ENCODE peak calls at places on chromosomes 6 and 20, in four cellular contexts. Y is GM12878, B is HepG2, J is K562. T is an unnamed sample.

GRCh38 chr6:41625442-41625841 is 12.8 kb upstream of the MDFI start:
- DNase-seq in B (no peak), Y (no peak), J (no peak), T (no peak)

GRCh38 chr6:134691180-134691579 is 258.7 kb downstream of the ALDH8A1 start:
- DNase-seq in B (no peak), J (no peak), Y (no peak), T (no peak)

GRCh38 chr6:7236312-7237209 is 76.4 kb downstream of the SSR1 start:
- DNase-seq in Y (peak), J (peak), B (no peak), T (no peak)

GRCh38 chr20:35604444-35604750 is 11.2 kb upstream of the SPAG4 start:
- DNase-seq in J (peak), Y (no peak), B (peak), T (peak)

GRCh38 chr20:63186528-63187316 is 29.2 kb downstream of the YTHDF1 start:
- DNase-seq in B (peak), J (no peak), Y (no peak), T (no peak)

GRCh38 chr6:1212919-1213318 is 99.0 kb upstream of the FOXQ1 start:
- DNase-seq in J (no peak), Y (no peak), B (no peak), T (no peak)

GRCh38 chr6:18262812-18263560 is 1.3 kb downstream of the DEK start:
- DNase-seq in Y (peak), J (no peak), B (peak), T (no peak)

GRCh38 chr6:71194730-71195129 is 93.9 kb upstream of the OGFRL1 start:
- DNase-seq in Y (no peak), B (no peak), J (no peak), T (no peak)

GRCh38 chr6:142342986-142343385 is 41.2 kb downstream of the ADGRG6 start:
- DNase-seq in J (no peak), B (no peak), Y (no peak), T (no peak)

GRCh38 chr20:16752901-16753300 is 4.7 kb downstream of the OTOR start:
- DNase-seq in B (no peak), Y (no peak), J (no peak), T (no peak)

GRCh38 chr6:28542440-28543293 is 17.0 kb downstream of the GPX5 start:
- DNase-seq in J (peak), B (peak), Y (peak), T (peak)
- TF ChIP-seq TCF7 in J (peak), B (no peak), Y (no peak), T (no peak)

GRCh38 chr20:38338849-38339520 is 7.3 kb upstream of the LBP start:
- DNase-seq in B (no peak), J (no peak), Y (no peak), T (peak)
- TF ChIP-seq CREB1 in B (no peak), J (no peak), Y (no peak), T (no peak)

DNA sequence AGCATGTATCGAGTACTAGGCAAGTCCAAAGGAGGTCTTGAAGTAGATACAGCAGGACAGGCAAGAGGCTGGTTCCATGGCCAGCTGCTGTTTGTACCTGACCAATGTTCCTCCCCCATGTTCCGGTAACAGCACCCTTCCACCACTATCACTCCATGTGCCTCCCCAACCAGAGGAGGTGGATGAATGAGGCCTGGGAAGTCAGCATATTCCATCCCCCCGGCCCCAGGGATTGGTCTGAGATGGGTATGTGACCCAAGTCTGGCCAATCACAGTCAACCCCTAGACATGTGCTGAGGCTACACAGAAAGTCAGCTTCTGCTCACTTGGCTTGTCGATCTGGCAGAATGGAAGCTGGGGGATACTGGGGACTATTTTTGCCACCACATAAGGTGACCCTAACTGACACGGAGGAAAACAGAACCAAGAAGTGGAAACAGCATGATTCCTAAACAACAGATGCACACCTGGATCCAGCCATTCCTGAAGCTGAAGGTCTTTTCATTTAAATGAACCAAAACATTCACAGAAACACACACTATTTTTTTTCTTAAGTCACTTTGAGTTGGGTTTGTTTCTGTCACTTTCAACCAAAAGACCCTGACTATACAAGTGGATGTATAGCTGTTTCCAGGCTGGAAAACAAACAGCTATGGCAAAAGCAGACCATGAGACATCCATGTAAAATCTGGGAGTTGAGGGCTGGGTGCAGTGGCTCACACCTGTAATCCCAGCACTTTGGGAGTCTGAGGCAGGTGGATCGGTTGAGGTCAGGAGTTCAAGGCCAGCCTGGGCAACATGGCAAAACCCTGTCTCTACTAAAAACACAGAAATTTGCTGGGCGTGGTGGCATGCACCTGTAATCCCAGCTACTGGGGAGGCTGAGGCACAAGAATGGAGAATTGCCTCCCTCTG is 70.4 kb upstream of the PTPN1 start:
- DNase-seq in Y (no peak), J (no peak), B (no peak), T (no peak)
- TF ChIP-seq TCF7 in Y (no peak), J (no peak), B (no peak), T (no peak)

GRCh38 chr20:61382194-61382593 is 130.1 kb downstream of the CDH4 start:
- DNase-seq in J (no peak), B (no peak), Y (no peak), T (no peak)
- TF ChIP-seq CREB1 in J (no peak), B (no peak), Y (no peak), T (no peak)

GRCh38 chr6:158244373-158244772 is 67.9 kb upstream of the TULP4 start:
- DNase-seq in B (no peak), Y (no peak), J (no peak), T (no peak)

GRCh38 chr6:158237656-158238055 is 69.5 kb downstream of the GTF2H5 start:
- DNase-seq in J (no peak), Y (no peak), B (no peak), T (no peak)

GRCh38 chr6:158242071-158242606 is 70.1 kb upstream of the TULP4 start:
- DNase-seq in Y (no peak), B (peak), J (no peak), T (no peak)
- TF ChIP-seq TCF7 in Y (no peak), B (no peak), J (no peak), T (no peak)

GRCh38 chr20:57392512-57393271 is 1.5 kb downstream of the RBM38 start:
- DNase-seq in J (no peak), Y (no peak), B (no peak), T (no peak)
- TF ChIP-seq CREB1 in J (no peak), Y (no peak), B (no peak), T (no peak)